ENCODE peak calls at places on chromosomes 3 and 15, in nine cellular contexts. One of them, this sample, is unnamed.
A peak's percentile ranks its signal among the peaks of the same experiment; 100 is the strongest.

GRCh38 chr15:100201376-100202280 is 140.1 kb downstream of the ADAMTS17 start:
- DNase-seq in mucosa of descending colon: no peak
- DNase-seq in GM23248: no peak
- DNase-seq in A549: no peak
- DNase-seq in hepatocyte: no peak
- DNase-seq in fibroblast of lung: no peak
- DNase-seq in ovary: no peak
- DNase-seq in upper lobe of left lung: peak; percentile 71
- DNase-seq in stomach: no peak
- DNase-seq in this sample: peak; percentile 69

GRCh38 chr3:146889616-146890015 is 284.5 kb upstream of the PLSCR5 start:
- DNase-seq in ovary: no peak
- DNase-seq in GM23248: no peak
- DNase-seq in A549: no peak
- DNase-seq in stomach: no peak
- DNase-seq in hepatocyte: no peak
- DNase-seq in upper lobe of left lung: no peak
- DNase-seq in mucosa of descending colon: no peak
- DNase-seq in fibroblast of lung: no peak
- DNase-seq in this sample: no peak

GRCh38 chr15:82831894-82832600 is 22.6 kb downstream of the WHAMM start:
- DNase-seq in fibroblast of lung: no peak
- DNase-seq in GM23248: no peak
- DNase-seq in upper lobe of left lung: no peak
- DNase-seq in mucosa of descending colon: no peak
- DNase-seq in stomach: no peak
- DNase-seq in A549: no peak
- DNase-seq in ovary: no peak
- DNase-seq in hepatocyte: no peak
- DNase-seq in this sample: no peak

GRCh38 chr3:146280859-146281258 is 30.0 kb upstream of the PLSCR4 start:
- DNase-seq in stomach: no peak
- DNase-seq in upper lobe of left lung: no peak
- DNase-seq in GM23248: peak; percentile 54
- DNase-seq in mucosa of descending colon: no peak
- DNase-seq in ovary: no peak
- DNase-seq in fibroblast of lung: peak; percentile 43
- DNase-seq in hepatocyte: peak; percentile 8
- DNase-seq in A549: no peak
- DNase-seq in this sample: no peak

GRCh38 chr15:96325579-96326331 is 4.7 kb upstream of the NR2F2 start:
- DNase-seq in fibroblast of lung: peak; percentile 71
- DNase-seq in upper lobe of left lung: no peak
- DNase-seq in mucosa of descending colon: no peak
- DNase-seq in hepatocyte: peak; percentile 42
- DNase-seq in GM23248: peak; percentile 49
- DNase-seq in ovary: no peak
- DNase-seq in stomach: no peak
- DNase-seq in A549: no peak
- DNase-seq in this sample: no peak

GRCh38 chr15:52378746-52379394 is 83.3 kb upstream of the MYO5C start:
- DNase-seq in mucosa of descending colon: no peak
- DNase-seq in upper lobe of left lung: no peak
- DNase-seq in stomach: no peak
- DNase-seq in A549: no peak
- DNase-seq in ovary: no peak
- DNase-seq in hepatocyte: no peak
- DNase-seq in fibroblast of lung: no peak
- DNase-seq in GM23248: no peak
- DNase-seq in this sample: no peak

GRCh38 chr15:40289140-40289775 is 6.4 kb upstream of the ANKRD63 start:
- DNase-seq in upper lobe of left lung: no peak
- DNase-seq in mucosa of descending colon: peak; percentile 90
- DNase-seq in stomach: peak; percentile 80
- DNase-seq in fibroblast of lung: no peak
- DNase-seq in GM23248: no peak
- DNase-seq in hepatocyte: no peak
- DNase-seq in A549: no peak
- DNase-seq in ovary: no peak
- DNase-seq in this sample: peak; percentile 76

GRCh38 chr3:143083781-143084180 is 35.8 kb upstream of the CHST2 start:
- DNase-seq in mucosa of descending colon: no peak
- DNase-seq in upper lobe of left lung: no peak
- DNase-seq in stomach: no peak
- DNase-seq in A549: no peak
- DNase-seq in GM23248: no peak
- DNase-seq in hepatocyte: no peak
- DNase-seq in ovary: no peak
- DNase-seq in fibroblast of lung: no peak
- DNase-seq in this sample: no peak

GRCh38 chr15:89091667-89092220 is 3.5 kb downstream of the ABHD2 start:
- DNase-seq in mucosa of descending colon: no peak
- DNase-seq in upper lobe of left lung: no peak
- DNase-seq in GM23248: no peak
- DNase-seq in A549: no peak
- DNase-seq in fibroblast of lung: no peak
- DNase-seq in stomach: no peak
- DNase-seq in ovary: no peak
- DNase-seq in hepatocyte: no peak
- DNase-seq in this sample: no peak

GRCh38 chr3:58325525-58325992 is 7.1 kb upstream of the PXK start:
- DNase-seq in upper lobe of left lung: no peak
- DNase-seq in ovary: no peak
- DNase-seq in mucosa of descending colon: no peak
- DNase-seq in hepatocyte: no peak
- DNase-seq in stomach: no peak
- DNase-seq in A549: no peak
- DNase-seq in GM23248: no peak
- DNase-seq in fibroblast of lung: no peak
- DNase-seq in this sample: no peak

GRCh38 chr3:49738067-49738713 is 14.4 kb upstream of the GMPPB start:
- DNase-seq in stomach: no peak
- DNase-seq in hepatocyte: no peak
- DNase-seq in mucosa of descending colon: no peak
- DNase-seq in ovary: no peak
- DNase-seq in fibroblast of lung: no peak
- DNase-seq in GM23248: no peak
- DNase-seq in upper lobe of left lung: no peak
- DNase-seq in A549: no peak
- DNase-seq in this sample: no peak

GRCh38 chr3:114660124-114660523 is 366.3 kb downstream of the TIGIT start:
- DNase-seq in hepatocyte: peak; percentile 11
- DNase-seq in mucosa of descending colon: peak; percentile 55
- DNase-seq in fibroblast of lung: peak; percentile 79
- DNase-seq in GM23248: peak; percentile 48
- DNase-seq in upper lobe of left lung: no peak
- DNase-seq in A549: no peak
- DNase-seq in ovary: peak; percentile 28
- DNase-seq in stomach: peak; percentile 27
- DNase-seq in this sample: no peak

GRCh38 chr15:89777821-89778380 is 1.8 kb downstream of the MESP2 start:
- DNase-seq in hepatocyte: no peak
- DNase-seq in upper lobe of left lung: peak; percentile 54
- DNase-seq in GM23248: no peak
- DNase-seq in ovary: no peak
- DNase-seq in stomach: no peak
- DNase-seq in mucosa of descending colon: no peak
- DNase-seq in fibroblast of lung: no peak
- DNase-seq in A549: no peak
- DNase-seq in this sample: no peak

GRCh38 chr3:116916836-116917235 is 207.3 kb downstream of the TUSC7 start:
- DNase-seq in hepatocyte: no peak
- DNase-seq in A549: no peak
- DNase-seq in fibroblast of lung: no peak
- DNase-seq in ovary: no peak
- DNase-seq in mucosa of descending colon: no peak
- DNase-seq in GM23248: no peak
- DNase-seq in upper lobe of left lung: no peak
- DNase-seq in stomach: no peak
- DNase-seq in this sample: no peak

GRCh38 chr3:159236306-159236705 is 434.5 kb downstream of the MFSD1 start:
- DNase-seq in hepatocyte: no peak
- DNase-seq in fibroblast of lung: no peak
- DNase-seq in GM23248: peak; percentile 41
- DNase-seq in mucosa of descending colon: no peak
- DNase-seq in A549: no peak
- DNase-seq in stomach: no peak
- DNase-seq in ovary: no peak
- DNase-seq in upper lobe of left lung: no peak
- DNase-seq in this sample: no peak

DNA sequence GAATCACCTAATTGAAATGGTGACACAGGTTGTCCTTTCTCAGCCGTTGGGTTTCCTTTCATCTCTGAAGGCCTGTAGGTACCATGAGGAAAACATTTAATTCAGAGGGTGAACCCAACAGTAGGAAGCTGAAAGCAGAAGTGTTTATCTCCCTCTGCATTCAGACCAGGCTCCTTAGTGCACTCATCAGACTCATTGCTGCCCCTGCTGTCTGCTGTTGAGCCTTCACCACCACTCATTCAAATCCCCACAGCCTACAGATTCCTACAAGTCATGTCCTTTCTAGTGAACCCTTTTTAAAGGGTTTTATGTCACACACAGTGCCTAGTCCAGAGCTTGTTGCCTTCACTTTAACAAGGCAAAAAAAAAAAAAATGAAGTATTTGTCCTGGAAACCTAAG is 13.4 kb downstream of the WDR48 start:
- DNase-seq in ovary: no peak
- DNase-seq in mucosa of descending colon: peak; percentile 43
- DNase-seq in GM23248: peak; percentile 78
- DNase-seq in A549: peak; percentile 35
- DNase-seq in upper lobe of left lung: no peak
- DNase-seq in fibroblast of lung: peak; percentile 13
- DNase-seq in hepatocyte: peak; percentile 34
- DNase-seq in stomach: no peak
- DNase-seq in this sample: no peak
- H3K4me3 ChIP-seq in ovary: no peak overlapping the region
- H3K4me3 ChIP-seq in mucosa of descending colon: no peak overlapping the region
- H3K4me3 ChIP-seq in GM23248: no peak overlapping the region
- H3K4me3 ChIP-seq in A549: no peak overlapping the region
- H3K4me3 ChIP-seq in upper lobe of left lung: no peak overlapping the region
- H3K4me3 ChIP-seq in fibroblast of lung: no peak overlapping the region
- H3K4me3 ChIP-seq in hepatocyte: no peak overlapping the region
- H3K4me3 ChIP-seq in stomach: no peak overlapping the region
- H3K4me3 ChIP-seq in this sample: no peak overlapping the region

GRCh38 chr3:48431224-48432029 is 1.5 kb upstream of the PLXNB1 start:
- DNase-seq in hepatocyte: no peak
- DNase-seq in fibroblast of lung: no peak
- DNase-seq in A549: no peak
- DNase-seq in ovary: no peak
- DNase-seq in GM23248: no peak
- DNase-seq in upper lobe of left lung: no peak
- DNase-seq in stomach: no peak
- DNase-seq in mucosa of descending colon: no peak
- DNase-seq in this sample: peak; percentile 43
- H3K4me1 ChIP-seq in hepatocyte: peaks cover 66% of the 10 kb centered on the region
- H3K4me1 ChIP-seq in fibroblast of lung: peaks cover 22% of the 10 kb centered on the region
- H3K4me1 ChIP-seq in A549: peaks cover 62% of the 10 kb centered on the region
- H3K4me1 ChIP-seq in ovary: peaks cover 38% of the 10 kb centered on the region
- H3K4me1 ChIP-seq in GM23248: peaks cover 21% of the 10 kb centered on the region
- H3K4me1 ChIP-seq in upper lobe of left lung: peaks cover 56% of the 10 kb centered on the region
- H3K4me1 ChIP-seq in stomach: peaks cover 79% of the 10 kb centered on the region
- H3K4me1 ChIP-seq in mucosa of descending colon: peaks cover 47% of the 10 kb centered on the region
- H3K4me1 ChIP-seq in this sample: peaks cover 5% of the 10 kb centered on the region

GRCh38 chr3:53846851-53847155 is 435 bp downstream of the IL17RB start:
- DNase-seq in ovary: no peak
- DNase-seq in upper lobe of left lung: no peak
- DNase-seq in hepatocyte: no peak
- DNase-seq in stomach: no peak
- DNase-seq in A549: no peak
- DNase-seq in GM23248: no peak
- DNase-seq in fibroblast of lung: no peak
- DNase-seq in mucosa of descending colon: no peak
- DNase-seq in this sample: no peak

GRCh38 chr3:53846134-53846850 is at the start of the genes CHDH and IL17RB:
- DNase-seq in upper lobe of left lung: peak; percentile 94
- DNase-seq in hepatocyte: peak; percentile 87
- DNase-seq in mucosa of descending colon: peak; percentile 76
- DNase-seq in ovary: peak; percentile 78
- DNase-seq in A549: peak; percentile 38
- DNase-seq in stomach: peak; percentile 89
- DNase-seq in fibroblast of lung: no peak
- DNase-seq in GM23248: peak; percentile 39
- DNase-seq in this sample: peak; percentile 90

GRCh38 chr3:53844262-53845102 is 1.7 kb downstream of the CHDH start:
- DNase-seq in A549: no peak
- DNase-seq in ovary: no peak
- DNase-seq in stomach: peak; percentile 49
- DNase-seq in upper lobe of left lung: no peak
- DNase-seq in fibroblast of lung: no peak
- DNase-seq in hepatocyte: peak; percentile 50
- DNase-seq in mucosa of descending colon: peak; percentile 54
- DNase-seq in GM23248: no peak
- DNase-seq in this sample: peak; percentile 70

GRCh38 chr3:53845881-53846133 is 412 bp downstream of the CHDH start:
- DNase-seq in mucosa of descending colon: no peak
- DNase-seq in fibroblast of lung: no peak
- DNase-seq in A549: no peak
- DNase-seq in upper lobe of left lung: no peak
- DNase-seq in stomach: no peak
- DNase-seq in hepatocyte: no peak
- DNase-seq in ovary: no peak
- DNase-seq in GM23248: no peak
- DNase-seq in this sample: no peak

DNA sequence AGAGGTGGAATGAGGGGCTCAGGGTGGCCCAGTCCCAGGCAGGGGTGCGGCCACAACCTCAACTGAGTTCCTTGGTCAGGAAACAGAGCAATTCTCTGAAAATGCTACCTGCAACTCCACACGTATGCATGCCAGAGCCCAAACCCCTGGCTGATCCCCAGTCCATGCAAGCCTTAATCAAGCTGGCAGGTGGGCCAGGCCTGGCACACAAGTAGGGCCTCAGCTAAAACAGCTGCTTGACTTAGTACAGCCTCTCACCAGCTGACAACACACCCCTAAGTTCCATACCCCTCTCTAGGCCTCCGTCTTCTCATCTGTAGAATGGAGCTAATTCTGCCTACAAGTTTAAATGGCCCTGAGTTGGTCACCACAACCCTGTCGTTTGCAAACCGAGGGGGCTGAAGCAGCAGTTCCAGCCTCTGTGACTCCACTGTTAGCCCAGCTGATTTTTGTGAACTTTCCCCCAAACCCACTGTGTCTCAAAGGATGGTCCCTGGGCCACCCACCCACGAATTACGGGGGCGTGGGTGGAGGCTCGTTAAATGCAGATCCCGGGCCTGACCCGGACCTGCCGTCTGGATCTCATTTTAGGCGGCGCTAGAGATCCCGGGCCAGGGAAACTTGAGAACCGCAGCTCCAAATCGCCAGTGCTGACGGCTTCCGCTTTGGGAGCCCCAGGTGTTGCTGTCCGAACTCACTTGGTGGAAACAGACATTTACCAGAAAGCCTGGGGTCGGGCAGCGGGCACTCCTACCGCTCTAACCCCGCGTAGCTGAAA is 927 bp downstream of the CHDH start:
- DNase-seq in upper lobe of left lung: no peak
- DNase-seq in ovary: peak; percentile 70
- DNase-seq in hepatocyte: peak; percentile 71
- DNase-seq in mucosa of descending colon: peak; percentile 68
- DNase-seq in A549: peak; percentile 60
- DNase-seq in GM23248: peak; percentile 63
- DNase-seq in fibroblast of lung: peak; percentile 39
- DNase-seq in stomach: peak; percentile 71
- DNase-seq in this sample: no peak
- H3K4me3 ChIP-seq in upper lobe of left lung: peak overlapping the region; percentile 36
- H3K4me3 ChIP-seq in ovary: peak overlapping the region; percentile 60
- H3K4me3 ChIP-seq in hepatocyte: peak overlapping the region; percentile 45
- H3K4me3 ChIP-seq in mucosa of descending colon: peak overlapping the region; percentile 56
- H3K4me3 ChIP-seq in A549: peak overlapping the region; percentile 67
- H3K4me3 ChIP-seq in GM23248: peak overlapping the region; percentile 68
- H3K4me3 ChIP-seq in fibroblast of lung: peak overlapping the region; percentile 58
- H3K4me3 ChIP-seq in stomach: peak overlapping the region; percentile 77
- H3K4me3 ChIP-seq in this sample: peak overlapping the region; percentile 62

GRCh38 chr3:124847863-124848262 is 39.3 kb downstream of the ITGB5 start:
- DNase-seq in A549: no peak
- DNase-seq in GM23248: no peak
- DNase-seq in fibroblast of lung: no peak
- DNase-seq in upper lobe of left lung: no peak
- DNase-seq in ovary: no peak
- DNase-seq in mucosa of descending colon: no peak
- DNase-seq in hepatocyte: no peak
- DNase-seq in stomach: no peak
- DNase-seq in this sample: no peak
- H3K4me1 ChIP-seq in A549: peaks cover 81% of the 10 kb centered on the region
- H3K4me1 ChIP-seq in GM23248: peaks cover 73% of the 10 kb centered on the region
- H3K4me1 ChIP-seq in fibroblast of lung: peaks cover 15% of the 10 kb centered on the region
- H3K4me1 ChIP-seq in upper lobe of left lung: peaks cover 19% of the 10 kb centered on the region
- H3K4me1 ChIP-seq in ovary: peaks cover 2% of the 10 kb centered on the region
- H3K4me1 ChIP-seq in mucosa of descending colon: peaks cover 15% of the 10 kb centered on the region
- H3K4me1 ChIP-seq in hepatocyte: peaks cover 30% of the 10 kb centered on the region
- H3K4me1 ChIP-seq in stomach: peaks cover 36% of the 10 kb centered on the region
- H3K4me1 ChIP-seq in this sample: no peaks in the 10 kb centered on the region